ENCODE peak calls at places on chromosomes 2 and 18, in seven cellular contexts. J is A549, E is ovary, D is HAP-1, Y is skeletal muscle cell, G is HL-60, P is psoas muscle. M is an unnamed sample.

GRCh38 chr2:133365117-133365516 is 203.1 kb downstream of the NCKAP5 start:
- DNase-seq in J (no peak), D (no peak), P (no peak), E (no peak), G (no peak), Y (no peak), M (no peak)

GRCh38 chr2:171894612-171894947 is 536 bp upstream of the SLC25A12 start:
- DNase-seq in E (no peak), G (no peak), J (peak; percentile 4), P (no peak), Y (no peak), D (no peak), M (no peak)

GRCh38 chr18:13465476-13465875 is 246.9 kb downstream of the LDLRAD4 start:
- DNase-seq in Y (no peak), G (peak; percentile 69), D (no peak), E (no peak), P (no peak), J (no peak), M (no peak)

GRCh38 chr2:168086805-168087204 is 160.6 kb downstream of the STK39 start:
- DNase-seq in G (no peak), E (no peak), Y (no peak), D (no peak), J (no peak), P (no peak), M (no peak)

GRCh38 chr2:195666113-195666712 is 9.2 kb downstream of the SLC39A10 start:
- DNase-seq in Y (no peak), G (no peak), J (no peak), D (no peak), P (no peak), E (no peak), M (no peak)

GRCh38 chr18:8314123-8314522 is 295.1 kb upstream of the RAB12 start:
- DNase-seq in J (no peak), G (no peak), Y (no peak), D (no peak), P (no peak), E (no peak), M (no peak)

GRCh38 chr2:73260338-73260984 is 23.8 kb downstream of the FBXO41 start:
- DNase-seq in D (peak; percentile 55), J (peak; percentile 76), G (peak; percentile 69), E (no peak), P (peak; percentile 54), Y (no peak), M (no peak)

GRCh38 chr18:11323359-11323819 is 174.0 kb upstream of the PIEZO2 start:
- DNase-seq in P (no peak), E (no peak), D (no peak), J (peak; percentile 61), G (no peak), Y (peak; percentile 62), M (no peak)

GRCh38 chr2:43293744-43294695 is 67.6 kb upstream of the ZFP36L2 start:
- DNase-seq in E (no peak), D (no peak), J (peak; percentile 95), Y (peak; percentile 99), G (peak; percentile 87), P (no peak), M (peak; percentile 48)

GRCh38 chr2:112603731-112604130 is 19.3 kb downstream of the CHCHD5 start:
- DNase-seq in E (no peak), G (no peak), Y (no peak), J (no peak), P (no peak), D (no peak), M (no peak)

GRCh38 chr2:44075536-44075935 is 79.7 kb upstream of the LRPPRC start:
- DNase-seq in E (no peak), J (peak; percentile 38), P (peak; percentile 87), G (no peak), Y (peak; percentile 60), D (no peak), M (no peak)

GRCh38 chr18:36471393-36471792 is 173.9 kb downstream of the FHOD3 start:
- DNase-seq in D (no peak), G (no peak), E (no peak), P (no peak), J (no peak), Y (no peak), M (no peak)

GRCh38 chr2:233084488-233084887 is 24.3 kb downstream of the INPP5D start:
- DNase-seq in D (no peak), J (no peak), P (peak; percentile 65), E (no peak), G (peak; percentile 89), Y (no peak), M (peak; percentile 54)

GRCh38 chr2:209977386-209978239 is 24.8 kb upstream of the RPE start:
- DNase-seq in Y (no peak), D (no peak), J (peak; percentile 44), G (no peak), P (no peak), E (no peak), M (no peak)

GRCh38 chr2:128444044-128444771 is 125.5 kb upstream of the HS6ST1 start:
- DNase-seq in E (no peak), G (no peak), D (peak; percentile 1), P (no peak), Y (no peak), J (no peak), M (no peak)

GRCh38 chr18:519019-519879 is 18.7 kb upstream of the COLEC12 start:
- DNase-seq in E (peak; percentile 52), Y (peak; percentile 50), P (peak; percentile 65), D (no peak), G (peak; percentile 74), J (no peak), M (no peak)

GRCh38 chr2:102070058-102070642 is 72.4 kb upstream of the IL1R1 start:
- DNase-seq in G (no peak), Y (peak; percentile 55), D (no peak), P (peak; percentile 96), J (peak; percentile 93), E (peak; percentile 82), M (no peak)

GRCh38 chr18:64037812-64038414 is 68.0 kb downstream of the SERPINB8 start:
- DNase-seq in P (no peak), G (no peak), E (no peak), J (peak; percentile 19), Y (no peak), D (no peak), M (no peak)

GRCh38 chr2:240297553-240298315 is 137.7 kb upstream of the GPC1 start:
- DNase-seq in Y (no peak), P (no peak), D (no peak), G (no peak), J (no peak), E (no peak), M (no peak)

GRCh38 chr2:109527846-109528705 is 85.7 kb downstream of the SEPTIN10 start:
- DNase-seq in E (peak; percentile 17), P (no peak), J (no peak), D (no peak), Y (no peak), G (no peak), M (no peak)

GRCh38 chr2:45554764-45555163 is 56.3 kb downstream of the SRBD1 start:
- DNase-seq in Y (no peak), D (no peak), J (no peak), G (no peak), P (no peak), E (no peak), M (no peak)

GRCh38 chr2:68434981-68435380 is 32.1 kb downstream of the FBXO48 start:
- DNase-seq in G (peak; percentile 52), E (no peak), Y (no peak), D (no peak), J (peak; percentile 19), P (no peak), M (no peak)

GRCh38 chr18:3255611-3256165 is 6.2 kb upstream of the MYL12B start:
- DNase-seq in Y (no peak), P (no peak), E (no peak), J (no peak), G (peak; percentile 45), D (no peak), M (no peak)
- H3K4me3 ChIP-seq in Y (no peak overlapping the region), P (peak overlapping the region; percentile 85), E (no peak overlapping the region), J (no peak overlapping the region), G (no peak overlapping the region), D (no peak overlapping the region), M (no peak overlapping the region)

GRCh38 chr2:191844706-191845105 is 2.2 kb downstream of the CAVIN2 start:
- DNase-seq in G (no peak), P (no peak), J (no peak), Y (no peak), D (no peak), E (no peak), M (no peak)
- H3K4me3 ChIP-seq in G (no peak overlapping the region), P (peak overlapping the region; percentile 66), J (peak overlapping the region; percentile 53), Y (peak overlapping the region; percentile 44), D (no peak overlapping the region), E (peak overlapping the region; percentile 50), M (no peak overlapping the region)

DNA sequence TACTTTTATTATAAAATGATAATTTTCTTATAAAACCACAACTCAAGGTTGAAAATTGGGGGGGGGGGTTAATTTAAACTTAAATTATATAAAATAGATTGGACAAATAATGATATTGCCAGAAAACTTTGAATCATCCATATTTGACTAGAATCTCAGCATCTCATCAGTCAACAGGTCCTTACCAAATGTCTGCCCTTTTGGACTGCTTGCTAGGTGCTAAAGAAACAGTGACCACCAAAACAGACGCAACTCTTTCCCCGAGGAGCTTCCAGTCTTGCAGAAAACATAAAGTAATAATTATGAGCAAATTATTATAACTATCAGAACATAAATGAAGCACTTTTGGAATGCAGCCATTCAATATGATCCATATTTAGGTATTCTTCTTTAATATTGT is 8.6 kb upstream of the COL3A1 start:
- DNase-seq in D (no peak), P (no peak), Y (no peak), J (no peak), E (no peak), G (no peak), M (no peak)
- H3K4me3 ChIP-seq in D (no peak overlapping the region), P (no peak overlapping the region), Y (no peak overlapping the region), J (no peak overlapping the region), E (no peak overlapping the region), G (no peak overlapping the region), M (no peak overlapping the region)

GRCh38 chr2:162233197-162233596 is 10.0 kb downstream of the FAP start:
- DNase-seq in J (no peak), E (no peak), Y (peak; percentile 66), G (peak; percentile 81), P (peak; percentile 57), D (no peak), M (no peak)
- H3K4me3 ChIP-seq in J (no peak overlapping the region), E (no peak overlapping the region), Y (no peak overlapping the region), G (no peak overlapping the region), P (no peak overlapping the region), D (no peak overlapping the region), M (no peak overlapping the region)